ENCODE peak calls at places on chromosomes 11 and 22, in five cellular contexts. P, H, G, F and T are unnamed samples.

GRCh38 chr11:11279956-11280689 is 72.9 kb downstream of the CSNK2A3 start:
- DNase-seq in P (no peak), H (no peak), G (peak; percentile 10), F (no peak), T (peak; percentile 84)

GRCh38 chr11:119433369-119433749 is 10.4 kb upstream of the THY1 start:
- DNase-seq in P (no peak), H (no peak), G (peak; percentile 89), F (no peak), T (peak; percentile 23)

GRCh38 chr11:102361100-102362021 is 14.3 kb downstream of the BIRC2 start:
- DNase-seq in P (no peak), H (peak; percentile 30), G (peak; percentile 39), F (no peak), T (peak; percentile 52)

GRCh38 chr22:32531955-32532818 is 57.6 kb downstream of the FBXO7 start:
- DNase-seq in P (peak; percentile 35), H (no peak), G (peak; percentile 99), F (no peak), T (peak; percentile 60)

GRCh38 chr11:62133328-62134065 is 9.7 kb downstream of the INCENP start:
- DNase-seq in P (no peak), H (no peak), G (no peak), F (no peak), T (no peak)

GRCh38 chr11:6602096-6602940 is 1.1 kb downstream of the RRP8 start:
- DNase-seq in P (no peak), H (no peak), G (peak; percentile 44), F (no peak), T (no peak)

GRCh38 chr22:46129390-46130041 is 20.8 kb upstream of the PPARA start:
- DNase-seq in P (no peak), H (no peak), G (no peak), F (no peak), T (no peak)

GRCh38 chr22:38860291-38861169 is 11.5 kb downstream of the CBX6 start:
- DNase-seq in P (no peak), H (no peak), G (no peak), F (no peak), T (no peak)

GRCh38 chr22:19497245-19497644 is 17.5 kb downstream of the CDC45 start:
- DNase-seq in P (no peak), H (no peak), G (peak; percentile 93), F (no peak), T (peak; percentile 17)

GRCh38 chr11:20337526-20338154 is 25.9 kb upstream of the HTATIP2 start:
- DNase-seq in P (no peak), H (no peak), G (peak; percentile 44), F (peak; percentile 42), T (peak; percentile 33)

GRCh38 chr11:63490551-63491239 is at the start of gene PLAAT5:
- DNase-seq in P (no peak), H (peak; percentile 29), G (peak; percentile 25), F (no peak), T (no peak)

GRCh38 chr11:6452219-6452618 is 11.4 kb upstream of the HPX start:
- DNase-seq in P (no peak), H (no peak), G (peak; percentile 60), F (no peak), T (no peak)

GRCh38 chr22:20243545-20244249 is 24.4 kb downstream of the RTN4R start:
- DNase-seq in P (no peak), H (peak; percentile 44), G (peak; percentile 81), F (peak; percentile 33), T (peak; percentile 56)